ENCODE peak calls at places on chromosomes 16 and 17, in nine cellular contexts. W, J, C, S, H, U, K, X and M are unnamed samples.

GRCh38 chr17:75289832-75290337 is 652 bp upstream of the SLC25A19 start:
- DNase-seq in K (peak; percentile 38), U (peak; percentile 53), J (no peak), H (no peak), W (peak; percentile 64), C (no peak), S (peak; percentile 43), X (no peak), M (peak; percentile 33)

GRCh38 chr17:9557356-9557755 is 18.3 kb downstream of the STX8 start:
- DNase-seq in U (no peak), X (no peak), H (no peak), C (no peak), K (no peak), S (no peak), J (no peak), W (no peak), M (no peak)

GRCh38 chr16:46591257-46591656 is 29.9 kb downstream of the SHCBP1 start:
- DNase-seq in U (no peak), W (no peak), K (no peak), H (no peak), J (no peak), X (no peak), S (no peak), C (no peak), M (no peak)

GRCh38 chr17:81821603-81822311 is 11.3 kb downstream of the MCRIP1 start:
- DNase-seq in H (peak; percentile 89), U (no peak), X (no peak), K (no peak), S (peak; percentile 83), J (peak; percentile 38), W (peak; percentile 51), C (peak; percentile 90), M (peak; percentile 65)

GRCh38 chr17:3940965-3941698 is 23.1 kb downstream of the ATP2A3 start:
- DNase-seq in K (no peak), X (no peak), H (no peak), J (no peak), W (no peak), U (no peak), S (no peak), C (no peak), M (no peak)

GRCh38 chr16:12652924-12653323 is 150.8 kb downstream of the CPPED1 start:
- DNase-seq in J (no peak), S (no peak), K (no peak), H (no peak), W (no peak), C (no peak), X (no peak), U (no peak), M (no peak)

GRCh38 chr17:67689534-67690177 is 28.1 kb upstream of the NOL11 start:
- DNase-seq in H (peak; percentile 89), C (peak; percentile 80), K (peak; percentile 35), J (peak; percentile 62), U (peak; percentile 16), S (peak; percentile 72), X (peak; percentile 56), W (peak; percentile 44), M (peak; percentile 80)

GRCh38 chr17:38315497-38315896 is 18.5 kb downstream of the MRPL45 start:
- DNase-seq in H (no peak), W (no peak), S (no peak), X (no peak), C (no peak), U (no peak), J (no peak), K (no peak), M (no peak)

GRCh38 chr17:18148586-18148985 is 35.0 kb upstream of the ALKBH5 start:
- DNase-seq in C (no peak), U (no peak), J (no peak), X (no peak), W (no peak), K (no peak), H (no peak), S (no peak), M (no peak)

GRCh38 chr16:30767767-30768465 is 5.8 kb downstream of the RNF40 start:
- DNase-seq in K (no peak), U (no peak), J (no peak), X (no peak), S (no peak), C (no peak), W (no peak), H (no peak), M (no peak)

GRCh38 chr17:76307299-76307965 is 644 bp downstream of the QRICH2 start:
- DNase-seq in S (no peak), U (no peak), X (no peak), C (no peak), K (no peak), H (no peak), W (no peak), J (no peak), M (no peak)

GRCh38 chr16:84700518-84701277 is 898 bp downstream of the USP10 start:
- DNase-seq in K (peak; percentile 9), X (no peak), S (no peak), U (no peak), H (peak; percentile 61), J (no peak), C (no peak), W (no peak), M (peak; percentile 24)

GRCh38 chr17:1640329-1641064 is 5.0 kb downstream of the SCARF1 start:
- DNase-seq in K (no peak), C (no peak), W (no peak), J (no peak), U (no peak), H (no peak), X (no peak), S (no peak), M (no peak)

GRCh38 chr17:71316498-71316897 is 804.3 kb upstream of the SOX9 start:
- DNase-seq in H (no peak), K (no peak), U (no peak), C (no peak), J (no peak), S (no peak), W (no peak), X (no peak), M (no peak)

GRCh38 chr17:29918922-29919856 is 10.8 kb downstream of the SSH2 start:
- DNase-seq in W (no peak), K (no peak), U (no peak), H (peak; percentile 34), S (peak; percentile 69), J (no peak), C (no peak), X (no peak), M (peak; percentile 92)

GRCh38 chr17:61294286-61294685 is 105.4 kb upstream of the TBX2 start:
- DNase-seq in X (no peak), W (no peak), K (no peak), H (no peak), U (no peak), J (no peak), C (no peak), S (no peak), M (peak; percentile 34)

GRCh38 chr17:489758-490329 is 137.2 kb upstream of the RPH3AL start:
- DNase-seq in J (peak; percentile 26), W (peak; percentile 46), X (no peak), H (no peak), S (peak; percentile 55), U (peak; percentile 56), K (peak; percentile 57), C (no peak), M (peak; percentile 55)

GRCh38 chr16:74951676-74952075 is 33.2 kb downstream of the WDR59 start:
- DNase-seq in S (no peak), X (no peak), J (no peak), C (no peak), W (no peak), K (no peak), U (no peak), H (no peak), M (no peak)

GRCh38 chr17:62968445-62968923 is 2.4 kb downstream of the TANC2 start:
- DNase-seq in U (peak; percentile 19), H (peak; percentile 94), S (peak; percentile 90), K (peak; percentile 35), W (peak; percentile 85), X (peak; percentile 72), C (peak; percentile 91), J (peak; percentile 16), M (peak; percentile 89)

GRCh38 chr17:3963214-3964201 is 729 bp downstream of the ATP2A3 start:
- DNase-seq in K (peak; percentile 61), U (peak; percentile 66), X (no peak), W (no peak), J (no peak), C (no peak), H (no peak), S (no peak), M (no peak)

GRCh38 chr16:85586360-85587145 is 26.6 kb upstream of the GSE1 start:
- DNase-seq in X (no peak), C (no peak), S (no peak), J (no peak), H (peak; percentile 82), K (no peak), U (no peak), W (no peak), M (peak; percentile 39)

GRCh38 chr16:54318941-54319340 is 32.4 kb upstream of the IRX3 start:
- DNase-seq in J (no peak), K (no peak), X (no peak), H (no peak), W (no peak), S (peak; percentile 39), U (no peak), C (no peak), M (peak; percentile 58)

GRCh38 chr17:57459286-57459915 is 203.1 kb downstream of the MSI2 start:
- DNase-seq in W (no peak), U (no peak), X (no peak), S (peak; percentile 97), H (no peak), J (no peak), C (no peak), K (no peak), M (peak; percentile 27)

GRCh38 chr16:6932871-6933390 is 399.7 kb upstream of the RBFOX1 start:
- DNase-seq in J (no peak), K (no peak), H (no peak), W (no peak), C (no peak), X (no peak), S (no peak), U (no peak), M (no peak)

GRCh38 chr16:1345087-1345486 is 6.6 kb downstream of the TSR3 start:
- DNase-seq in W (no peak), J (no peak), S (no peak), H (no peak), U (peak; percentile 1), K (no peak), X (no peak), C (no peak), M (no peak)

GRCh38 chr16:8887952-8888560 is 5.9 kb downstream of the LITAFD start:
- DNase-seq in W (peak; percentile 83), X (no peak), S (peak; percentile 62), C (no peak), H (no peak), U (no peak), K (no peak), J (no peak), M (peak; percentile 67)

GRCh38 chr17:82690786-82691489 is 7.6 kb downstream of the RAB40B start:
- DNase-seq in J (no peak), S (no peak), K (no peak), X (no peak), W (no peak), H (peak; percentile 63), U (no peak), C (peak; percentile 33), M (no peak)

GRCh38 chr17:80253631-80254395 is 6.8 kb upstream of the RNF213 start:
- DNase-seq in X (no peak), K (no peak), W (no peak), C (no peak), U (no peak), S (no peak), J (no peak), H (no peak), M (no peak)

GRCh38 chr17:82051776-82052637 is at the start of the genes GPS1 and RFNG:
- DNase-seq in W (no peak), X (peak; percentile 66), J (peak; percentile 58), U (peak; percentile 82), S (peak; percentile 26), K (peak; percentile 71), H (peak; percentile 82), C (peak; percentile 73), M (peak; percentile 39)

GRCh38 chr17:17781591-17782424 is 55.0 kb downstream of the SREBF1 start:
- DNase-seq in S (peak; percentile 64), U (peak; percentile 35), C (peak; percentile 76), W (peak; percentile 48), H (peak; percentile 96), K (no peak), J (peak; percentile 30), X (peak; percentile 79), M (peak; percentile 64)

GRCh38 chr17:751269-752001 is 629 bp downstream of the GEMIN4 start:
- DNase-seq in X (no peak), K (peak; percentile 32), W (peak; percentile 35), S (peak; percentile 36), J (no peak), H (peak; percentile 73), U (peak; percentile 39), C (peak; percentile 23), M (peak; percentile 39)